ENCODE peak calls at places on chromosomes 2 and 18, in ten cellular contexts. H is NCI-H1092 treated with DMSO at 0.1 percent for 48 hours; T is ELR; S is WTC11; P is stimulated activated CD8-positive, alpha-beta memory T cell treated with anti-CD3 and anti-CD28 coated beads, Interleukin-12 subunit alpha, Interleukin-12 subunit beta, amount 100 ng/mL, for 4 hours; Z is fibroblast of lung; C is GM10248; F is kidney tubule cell; A is fibroblast of pulmonary artery; I is 8988T. K is an unnamed sample.

GRCh38 chr2:71976685-71977084 is 171.0 kb downstream of the CYP26B1 start:
- DNase-seq in P (no peak), T (no peak), H (no peak), F (no peak), S (no peak), Z (no peak), C (no peak), I (no peak), A (no peak), K (no peak)

GRCh38 chr2:25373269-25373981 is 31.7 kb upstream of the DNMT3A start:
- DNase-seq in S (no peak), C (no peak), H (peak), Z (no peak), A (no peak), I (no peak), F (peak), T (no peak), P (no peak), K (no peak)

GRCh38 chr2:106232633-106233032 is 38.5 kb upstream of the UXS1 start:
- DNase-seq in F (no peak), T (no peak), A (no peak), Z (no peak), H (no peak), C (no peak), P (no peak), I (no peak), S (no peak), K (peak)

GRCh38 chr2:177172034-177172880 is 40.3 kb upstream of the HNRNPA3 start:
- DNase-seq in T (peak), Z (peak), S (no peak), I (peak), H (no peak), A (peak), P (no peak), F (peak), C (no peak), K (no peak)

GRCh38 chr2:100773538-100773937 is 46.4 kb upstream of the NPAS2 start:
- DNase-seq in I (no peak), H (no peak), C (no peak), T (no peak), S (no peak), Z (peak), A (no peak), P (no peak), F (no peak), K (no peak)

GRCh38 chr2:153477641-153478288 is 797 bp downstream of the RPRM start:
- DNase-seq in S (peak), P (no peak), C (peak), A (peak), Z (no peak), T (no peak), H (peak), I (no peak), F (no peak), K (no peak)

GRCh38 chr18:33470229-33470628 is 29.7 kb upstream of the CCDC178 start:
- DNase-seq in A (peak), S (no peak), P (no peak), C (no peak), Z (peak), F (no peak), H (no peak), T (no peak), I (no peak), K (no peak)

GRCh38 chr2:61770298-61770697 is 83.6 kb downstream of the FAM161A start:
- DNase-seq in P (no peak), F (no peak), C (no peak), T (peak), A (no peak), H (no peak), S (no peak), Z (no peak), I (no peak), K (no peak)

GRCh38 chr2:240954436-240955305 is 43.7 kb upstream of the SNED1 start:
- DNase-seq in H (no peak), Z (no peak), F (no peak), I (peak), P (no peak), C (no peak), A (no peak), T (no peak), S (no peak), K (no peak)

GRCh38 chr2:106959975-106960632 is 74.1 kb upstream of the ST6GAL2 start:
- DNase-seq in A (no peak), S (no peak), F (no peak), T (no peak), C (no peak), P (no peak), Z (no peak), H (no peak), I (no peak), K (no peak)

GRCh38 chr2:1297376-1298159 is 115.7 kb upstream of the TPO start:
- DNase-seq in F (no peak), S (no peak), I (no peak), C (no peak), T (no peak), P (no peak), Z (no peak), A (no peak), H (no peak), K (no peak)